ENCODE peak calls at places on chromosomes 2 and 18, in six cellular contexts. One of them, this sample, is unnamed.

GRCh38 chr2:38740851-38741541 is 10.2 kb downstream of the SRSF7 start:
- DNase-seq in IMR-90: peak
- DNase-seq in HCT116: no peak
- DNase-seq in Peyer's patch: no peak
- DNase-seq in PC-9: peak
- DNase-seq in tibial artery: no peak
- DNase-seq in this sample: no peak

GRCh38 chr2:15159206-15159605 is 401.9 kb downstream of the NBAS start:
- DNase-seq in IMR-90: peak
- DNase-seq in HCT116: no peak
- DNase-seq in Peyer's patch: no peak
- DNase-seq in PC-9: no peak
- DNase-seq in tibial artery: no peak
- DNase-seq in this sample: no peak

GRCh38 chr18:48547456-48548403 is 8.9 kb downstream of the CTIF start:
- DNase-seq in IMR-90: peak
- DNase-seq in HCT116: no peak
- DNase-seq in Peyer's patch: no peak
- DNase-seq in PC-9: peak
- DNase-seq in tibial artery: peak
- DNase-seq in this sample: no peak

GRCh38 chr2:26269571-26270170 is 24.9 kb downstream of the HADHB start:
- DNase-seq in IMR-90: peak
- DNase-seq in HCT116: no peak
- DNase-seq in Peyer's patch: no peak
- DNase-seq in PC-9: no peak
- DNase-seq in tibial artery: no peak
- DNase-seq in this sample: no peak

GRCh38 chr18:80000877-80001276 is 12.5 kb upstream of the TXNL4A start:
- DNase-seq in IMR-90: no peak
- DNase-seq in HCT116: no peak
- DNase-seq in Peyer's patch: no peak
- DNase-seq in PC-9: no peak
- DNase-seq in tibial artery: no peak
- DNase-seq in this sample: no peak

GRCh38 chr2:203730866-203731265 is 24.4 kb downstream of the CD28 start:
- DNase-seq in IMR-90: no peak
- DNase-seq in HCT116: no peak
- DNase-seq in Peyer's patch: no peak
- DNase-seq in PC-9: no peak
- DNase-seq in tibial artery: no peak
- DNase-seq in this sample: no peak

GRCh38 chr18:9876867-9877654 is 8.7 kb upstream of the TXNDC2 start:
- DNase-seq in IMR-90: peak
- DNase-seq in HCT116: peak
- DNase-seq in Peyer's patch: no peak
- DNase-seq in PC-9: peak
- DNase-seq in tibial artery: peak
- DNase-seq in this sample: peak

GRCh38 chr2:74527741-74528140 is 1.7 kb upstream of the DQX1 start:
- DNase-seq in IMR-90: no peak
- DNase-seq in HCT116: no peak
- DNase-seq in Peyer's patch: no peak
- DNase-seq in PC-9: no peak
- DNase-seq in tibial artery: no peak
- DNase-seq in this sample: peak

GRCh38 chr2:95231723-95232122 is 24.4 kb downstream of the ZNF892 start:
- DNase-seq in IMR-90: peak
- DNase-seq in HCT116: peak
- DNase-seq in Peyer's patch: peak
- DNase-seq in PC-9: peak
- DNase-seq in tibial artery: no peak
- DNase-seq in this sample: peak

DNA sequence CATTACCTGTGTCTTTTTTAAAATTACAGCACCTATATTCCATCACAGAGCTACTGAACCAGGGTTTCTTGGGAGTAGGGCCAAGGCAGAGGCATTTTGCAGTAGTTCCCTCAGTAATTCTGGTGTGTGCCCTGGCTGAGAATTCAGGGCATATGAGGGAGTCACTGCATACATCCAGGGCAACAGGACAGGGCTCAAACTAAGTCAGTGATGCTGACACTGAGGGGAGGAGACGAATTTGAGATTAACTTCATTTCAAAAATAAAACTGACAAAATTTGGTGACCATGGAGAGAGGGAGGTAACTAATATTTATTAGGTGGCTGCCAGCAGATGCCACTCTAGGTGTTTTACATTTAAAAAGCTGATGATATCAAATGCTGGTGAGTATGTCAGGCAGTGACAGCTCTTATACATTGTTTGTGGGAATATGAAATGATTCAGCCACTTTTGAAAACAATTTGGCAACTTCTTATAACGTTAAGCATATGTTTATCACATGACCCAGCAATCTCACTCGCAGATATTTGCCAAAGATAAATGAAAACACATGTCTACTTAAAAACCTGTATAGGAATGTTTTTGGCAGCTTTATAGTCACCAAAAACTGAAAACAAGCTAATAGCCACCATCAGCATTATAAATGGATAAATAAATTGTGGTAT is 20.3 kb downstream of the STRADB start:
- DNase-seq in IMR-90: peak
- DNase-seq in HCT116: no peak
- DNase-seq in Peyer's patch: no peak
- DNase-seq in PC-9: no peak
- DNase-seq in tibial artery: no peak
- DNase-seq in this sample: no peak
- TF ChIP-seq CTCF in IMR-90: no peak
- TF ChIP-seq CTCF in HCT116: no peak
- TF ChIP-seq CTCF in Peyer's patch: no peak
- TF ChIP-seq CTCF in PC-9: no peak
- TF ChIP-seq CTCF in tibial artery: no peak
- TF ChIP-seq CTCF in this sample: no peak

DNA sequence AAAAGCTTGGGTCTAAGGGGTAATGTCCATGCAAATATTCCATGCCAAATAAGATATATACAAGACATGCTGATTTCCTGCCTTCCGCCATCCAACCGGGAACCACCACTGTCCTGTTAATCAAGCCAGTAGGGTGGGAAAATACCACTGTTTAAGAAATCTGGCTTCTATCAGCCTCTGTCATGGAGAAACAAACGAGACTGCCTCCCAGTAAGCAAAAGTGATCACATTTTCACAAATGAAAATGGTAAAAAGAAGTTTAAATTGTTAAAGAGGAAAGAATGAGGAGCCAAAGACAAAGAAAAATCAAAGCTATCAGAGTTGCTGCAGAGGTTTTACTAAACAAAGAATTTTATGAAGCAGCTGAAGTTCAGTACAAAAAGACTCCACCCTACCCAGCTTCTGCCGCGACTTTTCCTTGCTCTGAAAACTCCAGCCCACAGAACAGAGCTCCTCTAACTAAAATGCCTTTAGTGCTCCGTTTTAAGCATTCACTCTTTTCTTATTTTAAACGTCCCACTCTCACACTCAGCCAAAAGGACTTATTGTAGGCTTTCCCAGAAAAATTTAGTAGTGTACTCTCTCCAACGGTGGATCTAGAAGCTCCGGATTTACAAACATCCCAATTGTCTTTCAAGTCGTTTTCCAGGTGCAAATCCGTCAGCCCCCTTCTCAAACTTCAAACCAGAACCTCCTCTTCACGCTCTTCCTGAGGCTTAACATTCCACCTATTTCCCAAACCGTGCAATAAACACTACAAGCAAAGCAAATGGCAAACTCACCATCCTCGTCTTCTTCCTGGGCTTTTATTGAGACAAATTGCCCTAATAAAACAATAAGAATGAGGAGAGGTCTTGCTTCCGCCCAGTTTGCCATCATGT is 595 bp downstream of the COL5A2 start:
- DNase-seq in IMR-90: peak
- DNase-seq in HCT116: no peak
- DNase-seq in Peyer's patch: no peak
- DNase-seq in PC-9: no peak
- DNase-seq in tibial artery: peak
- DNase-seq in this sample: no peak
- H3K4me3 ChIP-seq in IMR-90: peak
- H3K4me3 ChIP-seq in HCT116: no peak
- H3K4me3 ChIP-seq in Peyer's patch: peak
- H3K4me3 ChIP-seq in PC-9: no peak
- H3K4me3 ChIP-seq in tibial artery: peak
- H3K4me3 ChIP-seq in this sample: no peak

DNA sequence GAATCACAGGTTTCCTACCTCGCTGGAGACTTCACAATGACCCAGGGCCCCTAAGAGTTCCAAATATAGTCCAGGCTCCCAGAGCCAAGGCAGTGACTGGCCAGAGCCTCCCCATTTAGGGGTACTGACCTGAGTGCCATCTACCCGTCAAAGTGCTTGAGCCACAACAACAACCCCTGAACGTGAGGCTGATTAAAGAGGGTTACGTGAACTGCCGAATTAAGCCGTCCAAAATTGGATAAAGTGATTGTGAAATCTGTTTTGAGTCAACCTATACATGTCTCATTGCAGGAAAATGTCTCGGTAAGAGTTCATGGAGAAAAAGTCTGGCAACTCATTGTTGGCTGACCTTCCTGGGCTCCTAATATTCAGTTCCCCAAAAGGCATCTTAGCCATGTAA is 116.4 kb downstream of the TTC32 start:
- DNase-seq in IMR-90: peak
- DNase-seq in HCT116: no peak
- DNase-seq in Peyer's patch: no peak
- DNase-seq in PC-9: peak
- DNase-seq in tibial artery: no peak
- DNase-seq in this sample: no peak
- TF ChIP-seq CTCF in IMR-90: no peak
- TF ChIP-seq CTCF in HCT116: no peak
- TF ChIP-seq CTCF in Peyer's patch: no peak
- TF ChIP-seq CTCF in PC-9: no peak
- TF ChIP-seq CTCF in tibial artery: no peak
- TF ChIP-seq CTCF in this sample: no peak

DNA sequence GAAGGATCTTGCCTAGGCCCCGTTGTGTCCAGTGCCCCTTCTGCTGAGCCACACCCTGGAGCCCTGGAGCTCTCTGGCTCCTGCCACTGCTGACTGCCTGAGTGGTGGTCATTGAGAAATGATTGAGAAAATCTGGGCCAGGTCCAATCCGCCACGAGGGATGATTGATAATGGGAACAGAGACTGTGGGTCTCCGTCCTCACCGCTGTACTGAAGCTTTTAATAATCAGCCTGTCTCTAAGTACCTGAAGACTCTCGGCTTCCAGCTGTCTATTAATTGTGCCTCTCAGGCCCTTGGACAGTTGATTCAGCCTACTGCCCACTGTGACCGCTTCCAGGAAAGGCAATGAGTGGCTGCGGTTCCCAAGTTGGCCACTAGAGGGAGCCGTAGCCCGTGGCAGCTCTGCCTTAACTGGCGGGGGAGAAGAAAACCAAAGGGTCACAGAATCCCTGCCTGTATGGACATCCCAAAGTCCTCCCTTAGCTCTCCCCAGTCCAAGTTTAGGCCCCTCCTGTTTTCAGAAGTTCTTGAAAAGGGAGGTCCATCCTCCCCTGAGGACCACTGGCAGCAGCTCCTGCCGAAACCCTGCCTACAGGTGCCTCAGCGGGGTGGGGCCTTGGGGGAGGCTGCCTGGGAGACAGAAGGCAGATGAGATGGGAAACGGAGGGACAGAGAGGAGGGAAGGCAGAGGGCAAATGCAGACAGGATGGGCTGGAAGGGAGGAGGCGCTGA is 213.6 kb downstream of the TNS1 start:
- DNase-seq in IMR-90: peak
- DNase-seq in HCT116: peak
- DNase-seq in Peyer's patch: peak
- DNase-seq in PC-9: peak
- DNase-seq in tibial artery: peak
- DNase-seq in this sample: peak
- H3K4me3 ChIP-seq in IMR-90: no peak
- H3K4me3 ChIP-seq in HCT116: no peak
- H3K4me3 ChIP-seq in Peyer's patch: peak
- H3K4me3 ChIP-seq in PC-9: no peak
- H3K4me3 ChIP-seq in tibial artery: no peak
- H3K4me3 ChIP-seq in this sample: no peak

DNA sequence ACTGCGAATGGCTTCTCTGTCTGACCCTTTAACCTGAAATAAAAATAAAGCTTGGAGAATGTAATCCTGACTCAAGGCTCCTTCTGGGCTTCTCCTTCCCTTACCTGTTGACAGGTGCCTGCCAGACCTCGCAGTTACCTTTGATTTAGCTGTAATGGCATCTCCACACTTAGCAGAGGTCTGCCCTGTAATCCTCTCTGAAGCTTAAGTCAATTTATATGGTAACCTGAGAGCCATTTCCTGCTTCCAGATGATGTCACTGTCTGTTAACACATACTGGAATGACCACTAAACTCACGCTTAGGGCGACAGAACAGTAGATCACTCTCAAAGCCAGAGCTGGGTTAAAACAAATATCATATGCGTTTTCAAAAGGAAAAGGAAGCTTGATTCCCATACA is 29.4 kb upstream of the FOXI3 start:
- DNase-seq in IMR-90: peak
- DNase-seq in HCT116: no peak
- DNase-seq in Peyer's patch: no peak
- DNase-seq in PC-9: peak
- DNase-seq in tibial artery: no peak
- DNase-seq in this sample: no peak
- TF ChIP-seq CTCF in IMR-90: no peak
- TF ChIP-seq CTCF in HCT116: no peak
- TF ChIP-seq CTCF in Peyer's patch: no peak
- TF ChIP-seq CTCF in PC-9: no peak
- TF ChIP-seq CTCF in tibial artery: no peak
- TF ChIP-seq CTCF in this sample: no peak

GRCh38 chr2:163734401-163734800 is 1.4 kb downstream of the FIGN start:
- DNase-seq in IMR-90: no peak
- DNase-seq in HCT116: no peak
- DNase-seq in Peyer's patch: no peak
- DNase-seq in PC-9: no peak
- DNase-seq in tibial artery: no peak
- DNase-seq in this sample: no peak
- H3K4me3 ChIP-seq in IMR-90: peak
- H3K4me3 ChIP-seq in HCT116: no peak
- H3K4me3 ChIP-seq in Peyer's patch: peak
- H3K4me3 ChIP-seq in PC-9: peak
- H3K4me3 ChIP-seq in tibial artery: peak
- H3K4me3 ChIP-seq in this sample: peak

GRCh38 chr2:180063494-180063893 is 56.4 kb upstream of the CWC22 start:
- DNase-seq in IMR-90: no peak
- DNase-seq in HCT116: no peak
- DNase-seq in Peyer's patch: no peak
- DNase-seq in PC-9: no peak
- DNase-seq in tibial artery: no peak
- DNase-seq in this sample: no peak
- TF ChIP-seq CTCF in IMR-90: no peak
- TF ChIP-seq CTCF in HCT116: no peak
- TF ChIP-seq CTCF in Peyer's patch: no peak
- TF ChIP-seq CTCF in PC-9: no peak
- TF ChIP-seq CTCF in tibial artery: no peak
- TF ChIP-seq CTCF in this sample: no peak

This sample was measured in pancreas.